ENCODE peak calls at places on chromosomes 7 and 10, in ten cellular contexts. K is activated T-cell treated with anti-CD3 and anti-CD28 coated beads, Interleukin-2, amount 50 U/mL, for 4 hours; X is AG09309; D is neural crest cell; T is posterior vena cava; Q is islet precursor cell; B is mucosa of descending colon; H is Caco-2; C is NCI-H345; J is iPS-NIHi11. A is an unnamed sample.

GRCh38 chr10:89904755-89905154 is 203.4 kb downstream of the KIF20B start:
- DNase-seq in C (no peak), T (no peak), J (no peak), D (no peak), H (no peak), B (no peak), K (no peak), Q (no peak), X (no peak), A (no peak)

GRCh38 chr7:82755705-82756551 is 312.4 kb upstream of the CACNA2D1 start:
- DNase-seq in C (no peak), T (no peak), B (no peak), H (no peak), K (no peak), X (peak), D (no peak), Q (no peak), J (no peak), A (no peak)

GRCh38 chr10:124849111-124849773 is 47.6 kb downstream of the ABRAXAS2 start:
- DNase-seq in H (no peak), C (no peak), T (no peak), Q (no peak), X (no peak), J (no peak), B (no peak), D (no peak), K (no peak), A (no peak)

GRCh38 chr10:50596456-50596855 is 27.3 kb downstream of the SGMS1 start:
- DNase-seq in H (no peak), D (no peak), X (no peak), Q (no peak), T (no peak), K (no peak), J (no peak), C (no peak), B (no peak), A (no peak)

GRCh38 chr7:75762350-75762917 is 9.6 kb downstream of the CCL26 start:
- DNase-seq in H (no peak), J (peak), T (no peak), Q (peak), C (peak), X (peak), B (no peak), D (no peak), K (no peak), A (no peak)

GRCh38 chr10:33897255-33897893 is 562.9 kb upstream of the NRP1 start:
- DNase-seq in C (no peak), T (no peak), D (no peak), B (no peak), J (no peak), H (no peak), X (peak), K (no peak), Q (peak), A (no peak)

GRCh38 chr10:109591631-109592030 is 331.7 kb downstream of the XPNPEP1 start:
- DNase-seq in T (no peak), H (no peak), D (no peak), J (no peak), Q (peak), C (no peak), K (no peak), B (no peak), X (no peak), A (no peak)

GRCh38 chr7:129066290-129067131 is 11.6 kb upstream of the TNPO3 start:
- DNase-seq in X (peak), Q (peak), K (no peak), C (no peak), B (no peak), J (peak), T (no peak), D (no peak), H (no peak), A (no peak)

GRCh38 chr10:97612386-97612785 is 20.9 kb downstream of the MORN4 start:
- DNase-seq in T (peak), C (no peak), D (no peak), B (no peak), Q (peak), H (no peak), K (no peak), J (peak), X (no peak), A (no peak)

GRCh38 chr10:71150811-71151210 is 61.6 kb upstream of the UNC5B start:
- DNase-seq in Q (no peak), T (no peak), C (no peak), B (no peak), K (no peak), J (no peak), H (no peak), D (no peak), X (no peak), A (no peak)

GRCh38 chr10:32471232-32471631 is 25.3 kb downstream of the CCDC7 start:
- DNase-seq in B (no peak), H (no peak), K (no peak), D (no peak), J (no peak), X (no peak), Q (no peak), T (no peak), C (no peak), A (no peak)

GRCh38 chr7:66542528-66543373 is 85.9 kb upstream of the KCTD7 start:
- DNase-seq in H (no peak), Q (peak), D (no peak), X (no peak), B (no peak), J (no peak), K (no peak), T (no peak), C (no peak), A (no peak)

GRCh38 chr7:77627307-77627671 is 69.0 kb upstream of the RSBN1L start:
- DNase-seq in T (no peak), D (no peak), Q (no peak), K (no peak), B (no peak), J (no peak), C (peak), X (no peak), H (no peak), A (no peak)

GRCh38 chr10:124663766-124664360 is 80.3 kb downstream of the FAM53B start:
- DNase-seq in J (no peak), X (no peak), H (no peak), D (no peak), B (no peak), C (no peak), Q (no peak), T (no peak), K (no peak), A (no peak)

GRCh38 chr10:79155301-79156081 is 86.7 kb downstream of the ZMIZ1 start:
- DNase-seq in C (no peak), X (no peak), T (peak), B (no peak), K (no peak), J (no peak), D (no peak), Q (no peak), H (no peak), A (peak)

GRCh38 chr7:84100866-84101265 is 93.7 kb downstream of the SEMA3A start:
- DNase-seq in D (no peak), K (no peak), T (no peak), C (no peak), X (no peak), J (peak), B (no peak), Q (no peak), H (no peak), A (no peak)

GRCh38 chr10:48469516-48470020 is 135.3 kb downstream of the ARHGAP22 start:
- DNase-seq in K (no peak), Q (peak), B (no peak), T (peak), H (peak), D (no peak), C (no peak), X (no peak), J (peak), A (no peak)

GRCh38 chr10:52951819-52952218 is 179.2 kb upstream of the MBL2 start:
- DNase-seq in X (no peak), K (no peak), T (peak), Q (peak), B (peak), H (peak), C (no peak), J (peak), D (peak), A (peak)

GRCh38 chr7:135367114-135367513 is 133.5 kb downstream of the STRA8 start:
- DNase-seq in D (no peak), X (no peak), B (no peak), T (no peak), Q (no peak), C (no peak), J (no peak), H (no peak), K (no peak), A (no peak)

GRCh38 chr7:125547505-125547904 is 617.9 kb upstream of the POT1 start:
- DNase-seq in J (no peak), H (no peak), Q (peak), C (no peak), B (no peak), X (no peak), T (no peak), D (no peak), K (no peak), A (no peak)

GRCh38 chr10:63588436-63589180 is 67.4 kb downstream of the REEP3 start:
- DNase-seq in K (no peak), B (peak), J (no peak), D (no peak), H (peak), X (no peak), Q (peak), T (no peak), C (peak), A (no peak)

GRCh38 chr7:76386691-76387260 is 22.7 kb downstream of the SSC4D start:
- DNase-seq in C (no peak), X (no peak), Q (no peak), T (no peak), H (no peak), D (no peak), K (no peak), B (no peak), J (no peak), A (no peak)

GRCh38 chr7:102991540-102992214 is 78.9 kb downstream of the LRRC17 start:
- DNase-seq in X (peak), K (no peak), T (no peak), Q (peak), B (peak), H (no peak), J (no peak), C (peak), D (no peak), A (peak)

GRCh38 chr7:69309601-69310000 is 288.7 kb upstream of the AUTS2 start:
- DNase-seq in X (no peak), H (no peak), Q (no peak), C (no peak), K (no peak), J (no peak), T (no peak), D (no peak), B (no peak), A (no peak)

GRCh38 chr7:136857573-136857972 is 10.9 kb upstream of the CHRM2 start:
- DNase-seq in T (no peak), J (peak), X (no peak), D (no peak), K (no peak), B (no peak), H (no peak), C (no peak), Q (no peak), A (no peak)

GRCh38 chr10:11068861-11069633 is 51.4 kb downstream of the CELF2 start:
- DNase-seq in H (no peak), C (no peak), X (no peak), K (no peak), D (no peak), Q (no peak), T (no peak), B (no peak), J (no peak), A (no peak)

GRCh38 chr7:29084832-29085231 is 61.5 kb downstream of the CPVL start:
- DNase-seq in X (no peak), K (no peak), D (no peak), B (no peak), J (no peak), T (no peak), C (no peak), H (no peak), Q (no peak), A (no peak)

GRCh38 chr10:119713744-119714483 is 11.9 kb upstream of the INPP5F start:
- DNase-seq in D (no peak), X (no peak), K (no peak), B (no peak), Q (no peak), T (no peak), J (no peak), H (no peak), C (no peak), A (no peak)

GRCh38 chr10:71694567-71694968 is 25.0 kb downstream of the C10orf105 start:
- DNase-seq in X (no peak), D (no peak), T (no peak), K (peak), H (no peak), J (no peak), C (no peak), B (peak), Q (no peak), A (no peak)

GRCh38 chr7:50739744-50740455 is 42.8 kb downstream of the GRB10 start:
- DNase-seq in T (no peak), C (no peak), D (no peak), H (no peak), K (peak), X (no peak), Q (no peak), J (no peak), B (no peak), A (no peak)

GRCh38 chr10:99537381-99538286 is 4.9 kb downstream of the NKX2-3 start:
- DNase-seq in C (no peak), Q (no peak), H (no peak), J (peak), K (no peak), X (no peak), D (no peak), B (no peak), T (no peak), A (no peak)

GRCh38 chr10:5776150-5776880 is 36.9 kb downstream of the GDI2 start:
- DNase-seq in B (no peak), H (no peak), Q (no peak), J (peak), K (no peak), X (no peak), C (no peak), D (no peak), T (no peak), A (no peak)

GRCh38 chr7:105876964-105877601 is 684 bp upstream of the ATXN7L1 start:
- DNase-seq in K (peak), C (peak), J (peak), T (peak), B (peak), D (peak), H (peak), Q (peak), X (no peak), A (peak)

A was measured in body of pancreas.